ENCODE peak calls at places on chromosomes 5 and 9, in six cellular contexts. D, H, E, Z, A and W are unnamed samples.
A peak's percentile ranks its signal among the peaks of the same experiment; 100 is the strongest.

GRCh38 chr9:12640021-12640587 is 53.1 kb upstream of the TYRP1 start:
- DNase-seq in D (peak; percentile 63), H (peak; percentile 68), E (no peak), Z (no peak), A (peak; percentile 4), W (peak; percentile 71)

GRCh38 chr5:91252916-91253315 is 130.2 kb downstream of the ARRDC3 start:
- DNase-seq in D (no peak), H (peak; percentile 52), E (no peak), Z (no peak), A (no peak), W (no peak)

GRCh38 chr9:131889437-131890244 is 149.8 kb upstream of the RAPGEF1 start:
- DNase-seq in D (no peak), H (no peak), E (peak; percentile 24), Z (no peak), A (no peak), W (peak; percentile 14)

GRCh38 chr5:122442938-122443337 is 130.9 kb downstream of the SNCAIP start:
- DNase-seq in D (no peak), H (no peak), E (no peak), Z (no peak), A (no peak), W (no peak)

GRCh38 chr5:13957032-13957645 is 12.7 kb upstream of the DNAH5 start:
- DNase-seq in D (peak; percentile 76), H (peak; percentile 77), E (no peak), Z (no peak), A (peak; percentile 44), W (peak; percentile 69)

GRCh38 chr9:1222511-1222910 is 172.4 kb downstream of the DMRT2 start:
- DNase-seq in D (no peak), H (peak; percentile 52), E (no peak), Z (no peak), A (no peak), W (no peak)

GRCh38 chr9:112861638-112862555 is 28.8 kb downstream of the SLC46A2 start:
- DNase-seq in D (no peak), H (peak; percentile 65), E (peak; percentile 76), Z (no peak), A (no peak), W (peak; percentile 31)

GRCh38 chr5:103057208-103058130 is 62.5 kb downstream of the GIN1 start:
- DNase-seq in D (no peak), H (peak; percentile 44), E (no peak), Z (no peak), A (no peak), W (peak; percentile 27)

GRCh38 chr9:128714586-128715435 is 9.1 kb downstream of the ZDHHC12 start:
- DNase-seq in D (no peak), H (no peak), E (peak; percentile 51), Z (no peak), A (no peak), W (no peak)

GRCh38 chr5:96344678-96345612 is 88.1 kb downstream of the PCSK1 start:
- DNase-seq in D (peak; percentile 52), H (peak; percentile 92), E (no peak), Z (no peak), A (peak; percentile 47), W (peak; percentile 91)

GRCh38 chr5:139133237-139133636 is 64.9 kb downstream of the SIL1 start:
- DNase-seq in D (no peak), H (no peak), E (no peak), Z (no peak), A (no peak), W (no peak)

GRCh38 chr9:8188720-8189407 is 389.3 kb upstream of the DMAC1 start:
- DNase-seq in D (no peak), H (no peak), E (no peak), Z (no peak), A (no peak), W (no peak)

GRCh38 chr5:73748510-73749410 is 122.8 kb downstream of the ARHGEF28 start:
- DNase-seq in D (no peak), H (peak; percentile 71), E (no peak), Z (no peak), A (no peak), W (peak; percentile 75)

GRCh38 chr9:121154782-121155181 is 46.9 kb downstream of the RAB14 start:
- DNase-seq in D (no peak), H (no peak), E (no peak), Z (no peak), A (no peak), W (no peak)

GRCh38 chr9:117927354-117927753 is 223.2 kb downstream of the TLR4 start:
- DNase-seq in D (no peak), H (no peak), E (no peak), Z (no peak), A (no peak), W (no peak)

GRCh38 chr5:108617467-108618435 is 129.9 kb upstream of the FER start:
- DNase-seq in D (no peak), H (no peak), E (no peak), Z (no peak), A (no peak), W (no peak)

GRCh38 chr9:18941060-18941746 is 91.8 kb downstream of the SAXO1 start:
- DNase-seq in D (no peak), H (no peak), E (no peak), Z (no peak), A (no peak), W (no peak)

GRCh38 chr5:85732185-85732584 is 885.6 kb upstream of the COX7C start:
- DNase-seq in D (no peak), H (no peak), E (no peak), Z (no peak), A (no peak), W (no peak)

GRCh38 chr5:178318893-178319292 is 86.3 kb upstream of the PHYKPL start:
- DNase-seq in D (no peak), H (no peak), E (peak; percentile 27), Z (no peak), A (no peak), W (no peak)

DNA sequence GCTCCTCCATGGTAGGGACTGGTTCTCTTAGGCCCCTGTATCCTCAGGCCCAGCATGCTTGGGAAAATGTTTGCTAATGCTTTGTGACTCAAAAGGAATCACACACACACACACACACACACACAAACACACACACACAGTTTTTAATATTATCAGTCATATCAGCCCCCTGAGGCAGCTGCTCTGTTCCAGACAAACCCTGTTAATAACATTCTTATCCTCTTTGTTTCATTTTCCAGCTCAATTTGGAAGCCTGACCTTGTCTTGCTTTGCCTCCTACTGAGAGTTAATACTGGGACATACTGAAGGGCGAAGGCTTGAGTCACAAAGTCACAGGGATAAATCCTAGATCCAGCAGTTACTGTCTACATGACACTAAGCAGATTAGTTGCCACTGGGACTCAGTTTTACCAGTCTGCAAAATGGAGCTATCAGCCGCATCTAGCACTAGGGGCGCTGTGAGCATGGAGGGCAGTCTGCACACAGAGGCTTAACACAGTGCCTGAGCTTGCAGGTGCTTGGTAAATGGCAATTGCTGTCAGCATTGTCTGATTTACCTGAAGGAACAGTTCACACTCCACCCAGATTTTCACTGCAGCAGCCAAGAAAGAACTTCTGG is 37.1 kb upstream of the KCNMB1 start:
- DNase-seq in D (no peak), H (no peak), E (no peak), Z (no peak), A (no peak), W (no peak)
- TF ChIP-seq CTCF in D (no peak), H (no peak), E (no peak), Z (no peak), A (no peak), W (no peak)

DNA sequence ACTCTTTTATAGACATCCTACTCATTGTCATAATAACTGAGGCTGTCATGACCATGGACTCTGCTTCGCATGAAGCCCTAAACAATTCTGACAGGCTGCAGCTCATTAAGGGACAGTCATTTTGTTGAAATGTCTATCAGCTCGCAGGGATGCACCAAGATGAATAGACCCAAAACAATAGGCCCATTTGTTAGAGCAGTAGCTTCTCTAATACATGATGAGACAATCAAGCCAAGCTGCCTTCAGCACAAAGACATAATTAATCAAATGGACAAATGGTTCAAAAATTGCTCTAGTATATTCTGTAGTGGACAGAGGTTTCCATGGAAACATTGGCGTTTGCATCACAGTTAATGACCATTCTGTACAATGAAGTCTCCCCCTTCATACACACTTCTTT is 274.6 kb downstream of the ANXA1 start:
- DNase-seq in D (no peak), H (no peak), E (no peak), Z (no peak), A (no peak), W (no peak)
- TF ChIP-seq CTCF in D (no peak), H (no peak), E (no peak), Z (no peak), A (no peak), W (no peak)

GRCh38 chr9:5269249-5269715 is 35.2 kb downstream of the RLN2 start:
- DNase-seq in D (peak; percentile 8), H (peak; percentile 85), E (no peak), Z (no peak), A (no peak), W (peak; percentile 48)

GRCh38 chr9:5264219-5264595 is 33.0 kb downstream of the INSL4 start:
- DNase-seq in D (no peak), H (no peak), E (no peak), Z (no peak), A (no peak), W (no peak)

GRCh38 chr9:5263568-5264218 is 32.5 kb downstream of the INSL4 start:
- DNase-seq in D (peak; percentile 27), H (peak; percentile 24), E (no peak), Z (no peak), A (peak; percentile 22), W (peak; percentile 11)

GRCh38 chr9:5265939-5266338 is 34.7 kb downstream of the INSL4 start:
- DNase-seq in D (no peak), H (no peak), E (no peak), Z (no peak), A (no peak), W (no peak)
- TF ChIP-seq CTCF in D (no peak), H (no peak), E (no peak), Z (no peak), A (no peak), W (no peak)

GRCh38 chr5:137051165-137051564 is 448.0 kb downstream of the SPOCK1 start:
- DNase-seq in D (no peak), H (peak; percentile 45), E (no peak), Z (no peak), A (no peak), W (peak; percentile 46)
- TF ChIP-seq CTCF in D (peak; percentile 28), H (peak; percentile 30), E (no peak), Z (peak; percentile 67), A (no peak), W (peak; percentile 52)

GRCh38 chr9:16925426-16925825 is 55.0 kb upstream of the BNC2 start:
- DNase-seq in D (no peak), H (peak; percentile 67), E (no peak), Z (no peak), A (no peak), W (peak; percentile 51)
- TF ChIP-seq CTCF in D (no peak), H (no peak), E (no peak), Z (no peak), A (no peak), W (no peak)

GRCh38 chr5:80600943-80601693 is 31.0 kb upstream of the ANKRD34B start:
- DNase-seq in D (no peak), H (no peak), E (no peak), Z (no peak), A (no peak), W (no peak)
- TF ChIP-seq CTCF in D (no peak), H (no peak), E (no peak), Z (no peak), A (no peak), W (no peak)

GRCh38 chr5:42993516-42994284 is 46.4 kb downstream of the ANXA2R start:
- DNase-seq in D (no peak), H (peak; percentile 85), E (no peak), Z (no peak), A (no peak), W (peak; percentile 81)
- TF ChIP-seq CTCF in D (no peak), H (no peak), E (peak; percentile 20), Z (no peak), A (no peak), W (peak; percentile 18)